ENCODE peak calls at places on chromosomes 1 and 21, in eight cellular contexts. One of them, this sample, is unnamed.

GRCh38 chr1:183161391-183161790 is 24.7 kb upstream of the LAMC2 start:
- DNase-seq in T-helper 17 cell: no peak
- DNase-seq in prostate gland: no peak
- DNase-seq in tibial nerve: no peak
- DNase-seq in HepG2: no peak
- DNase-seq in Right ventricle myocardium superior: no peak
- DNase-seq in thyroid gland: no peak
- DNase-seq in astrocyte of the spinal cord: no peak
- DNase-seq in this sample: no peak

GRCh38 chr1:196660912-196661311 is 9.1 kb downstream of the CFH start:
- DNase-seq in T-helper 17 cell: no peak
- DNase-seq in prostate gland: no peak
- DNase-seq in tibial nerve: peak
- DNase-seq in astrocyte of the spinal cord: peak
- DNase-seq in thyroid gland: no peak
- DNase-seq in HepG2: no peak
- DNase-seq in Right ventricle myocardium superior: no peak
- DNase-seq in this sample: peak

GRCh38 chr1:70314706-70315304 is 39.7 kb downstream of the ANKRD13C start:
- DNase-seq in HepG2: no peak
- DNase-seq in Right ventricle myocardium superior: no peak
- DNase-seq in tibial nerve: no peak
- DNase-seq in prostate gland: no peak
- DNase-seq in astrocyte of the spinal cord: no peak
- DNase-seq in T-helper 17 cell: no peak
- DNase-seq in thyroid gland: no peak
- DNase-seq in this sample: peak

GRCh38 chr1:40040511-40041465 is at the start of gene CAP1:
- DNase-seq in prostate gland: peak
- DNase-seq in Right ventricle myocardium superior: peak
- DNase-seq in astrocyte of the spinal cord: peak
- DNase-seq in tibial nerve: peak
- DNase-seq in T-helper 17 cell: peak
- DNase-seq in thyroid gland: peak
- DNase-seq in HepG2: peak
- DNase-seq in this sample: peak

GRCh38 chr21:41199588-41199987 is 31.6 kb downstream of the BACE2 start:
- DNase-seq in astrocyte of the spinal cord: no peak
- DNase-seq in tibial nerve: no peak
- DNase-seq in thyroid gland: no peak
- DNase-seq in T-helper 17 cell: no peak
- DNase-seq in prostate gland: no peak
- DNase-seq in HepG2: no peak
- DNase-seq in Right ventricle myocardium superior: no peak
- DNase-seq in this sample: no peak

GRCh38 chr1:210296682-210297081 is 32.0 kb upstream of the HHAT start:
- DNase-seq in tibial nerve: no peak
- DNase-seq in HepG2: no peak
- DNase-seq in Right ventricle myocardium superior: no peak
- DNase-seq in astrocyte of the spinal cord: no peak
- DNase-seq in prostate gland: no peak
- DNase-seq in thyroid gland: no peak
- DNase-seq in T-helper 17 cell: no peak
- DNase-seq in this sample: no peak

GRCh38 chr1:224501836-224502235 is 67.2 kb upstream of the WDR26 start:
- DNase-seq in HepG2: no peak
- DNase-seq in tibial nerve: no peak
- DNase-seq in thyroid gland: no peak
- DNase-seq in Right ventricle myocardium superior: no peak
- DNase-seq in T-helper 17 cell: no peak
- DNase-seq in prostate gland: no peak
- DNase-seq in astrocyte of the spinal cord: no peak
- DNase-seq in this sample: no peak

GRCh38 chr1:64472805-64473204 is 2.9 kb downstream of the CACHD1 start:
- DNase-seq in thyroid gland: no peak
- DNase-seq in astrocyte of the spinal cord: no peak
- DNase-seq in prostate gland: no peak
- DNase-seq in tibial nerve: no peak
- DNase-seq in T-helper 17 cell: no peak
- DNase-seq in HepG2: no peak
- DNase-seq in Right ventricle myocardium superior: no peak
- DNase-seq in this sample: peak

GRCh38 chr1:163820190-163820589 is 498.4 kb downstream of the NUF2 start:
- DNase-seq in tibial nerve: no peak
- DNase-seq in T-helper 17 cell: no peak
- DNase-seq in HepG2: no peak
- DNase-seq in prostate gland: no peak
- DNase-seq in Right ventricle myocardium superior: no peak
- DNase-seq in astrocyte of the spinal cord: no peak
- DNase-seq in thyroid gland: no peak
- DNase-seq in this sample: no peak

GRCh38 chr1:85692730-85693314 is 15.4 kb downstream of the ZNHIT6 start:
- DNase-seq in tibial nerve: no peak
- DNase-seq in thyroid gland: no peak
- DNase-seq in Right ventricle myocardium superior: no peak
- DNase-seq in prostate gland: no peak
- DNase-seq in T-helper 17 cell: no peak
- DNase-seq in HepG2: peak
- DNase-seq in astrocyte of the spinal cord: peak
- DNase-seq in this sample: peak

GRCh38 chr21:36847189-36847588 is 119.3 kb downstream of the HLCS start:
- DNase-seq in thyroid gland: no peak
- DNase-seq in prostate gland: peak
- DNase-seq in T-helper 17 cell: no peak
- DNase-seq in HepG2: peak
- DNase-seq in Right ventricle myocardium superior: no peak
- DNase-seq in astrocyte of the spinal cord: peak
- DNase-seq in tibial nerve: no peak
- DNase-seq in this sample: no peak

GRCh38 chr1:112636597-112637256 is 17.1 kb downstream of the CAPZA1 start:
- DNase-seq in Right ventricle myocardium superior: no peak
- DNase-seq in astrocyte of the spinal cord: no peak
- DNase-seq in thyroid gland: no peak
- DNase-seq in T-helper 17 cell: no peak
- DNase-seq in HepG2: no peak
- DNase-seq in prostate gland: no peak
- DNase-seq in tibial nerve: no peak
- DNase-seq in this sample: no peak